ENCODE peak calls at places on chromosomes 3 and 15, in six cellular contexts. Y is NCI-H1105; B is anterior cingulate cortex; L is CD8-positive, alpha-beta memory T cell; U is NCI-H1417; W is astrocyte. Q is an unnamed sample.

GRCh38 chr3:7432610-7433009 is 571.7 kb downstream of the GRM7 start:
- DNase-seq in Y (no peak), B (no peak), L (no peak), U (no peak), W (no peak), Q (no peak)

GRCh38 chr15:62549345-62549970 is 384.4 kb upstream of the C2CD4B start:
- DNase-seq in Y (no peak), B (no peak), L (no peak), U (no peak), W (no peak), Q (peak)

GRCh38 chr3:126436826-126437717 is 38.6 kb downstream of the ZXDC start:
- DNase-seq in Y (no peak), B (no peak), L (no peak), U (no peak), W (no peak), Q (no peak)

GRCh38 chr3:79491029-79491634 is 276.7 kb downstream of the ROBO1 start:
- DNase-seq in Y (no peak), B (no peak), L (no peak), U (no peak), W (peak), Q (no peak)

GRCh38 chr3:195260286-195260905 is 10.6 kb downstream of the XXYLT1 start:
- DNase-seq in Y (peak), B (no peak), L (no peak), U (peak), W (no peak), Q (no peak)

GRCh38 chr3:30221622-30222021 is 384.8 kb upstream of the TGFBR2 start:
- DNase-seq in Y (no peak), B (no peak), L (no peak), U (no peak), W (peak), Q (no peak)

GRCh38 chr15:58336161-58336560 is 95.6 kb upstream of the LIPC start:
- DNase-seq in Y (no peak), B (no peak), L (no peak), U (no peak), W (no peak), Q (no peak)

GRCh38 chr15:39455502-39455991 is 125.3 kb upstream of the THBS1 start:
- DNase-seq in Y (no peak), B (no peak), L (no peak), U (no peak), W (peak), Q (no peak)

GRCh38 chr15:85296615-85297402 is 83.6 kb upstream of the AKAP13 start:
- DNase-seq in Y (peak), B (no peak), L (peak), U (peak), W (peak), Q (peak)

GRCh38 chr3:59573911-59574310 is 524.1 kb upstream of the CFAP20DC start:
- DNase-seq in Y (no peak), B (no peak), L (no peak), U (no peak), W (peak), Q (no peak)

GRCh38 chr3:71543371-71544016 is 40.0 kb downstream of the FOXP1 start:
- DNase-seq in Y (no peak), B (no peak), L (no peak), U (no peak), W (no peak), Q (no peak)

GRCh38 chr3:66335671-66336070 is 114.9 kb downstream of the SLC25A26 start:
- DNase-seq in Y (no peak), B (no peak), L (no peak), U (no peak), W (no peak), Q (no peak)

GRCh38 chr3:148229107-148229506 is 468.6 kb upstream of the AGTR1 start:
- DNase-seq in Y (no peak), B (no peak), L (no peak), U (no peak), W (no peak), Q (no peak)

GRCh38 chr15:59292393-59292792 is 80.3 kb downstream of the MYO1E start:
- DNase-seq in Y (no peak), B (no peak), L (no peak), U (no peak), W (peak), Q (no peak)

GRCh38 chr15:64775551-64776401 is at the start of gene RBPMS2:
- DNase-seq in Y (no peak), B (no peak), L (no peak), U (peak), W (no peak), Q (peak)

GRCh38 chr3:54188176-54188791 is 65.9 kb downstream of the CACNA2D3 start:
- DNase-seq in Y (no peak), B (no peak), L (no peak), U (no peak), W (peak), Q (no peak)

GRCh38 chr3:3177861-3178497 is 1.5 kb downstream of the CRBN start:
- DNase-seq in Y (no peak), B (no peak), L (no peak), U (no peak), W (peak), Q (no peak)

GRCh38 chr3:46848271-46849097 is 14.8 kb downstream of the MYL3 start:
- DNase-seq in Y (no peak), B (no peak), L (peak), U (no peak), W (peak), Q (peak)

GRCh38 chr3:53102601-53103147 is 27.6 kb downstream of the RFT1 start:
- DNase-seq in Y (no peak), B (no peak), L (no peak), U (no peak), W (no peak), Q (no peak)

GRCh38 chr3:43286886-43287301 is 554 bp downstream of the SNRK start:
- DNase-seq in Y (no peak), B (no peak), L (no peak), U (peak), W (peak), Q (peak)